ENCODE peak calls at places on chromosome 1, in five cellular contexts. One of them, this sample, is unnamed.

GRCh38 chr1:17235135-17235880 is 13.6 kb upstream of the PADI3 start:
- DNase-seq in H1: no peak
- DNase-seq in testis: no peak
- DNase-seq in CD4-positive, alpha-beta memory T cell: no peak
- DNase-seq in CD4-positive, CD25-positive, alpha-beta regulatory T cell: no peak
- DNase-seq in this sample: no peak

GRCh38 chr1:161487483-161487827 is 17.8 kb upstream of the FCGR2A start:
- DNase-seq in CD4-positive, CD25-positive, alpha-beta regulatory T cell: no peak
- DNase-seq in testis: peak; percentile 30
- DNase-seq in H1: no peak
- DNase-seq in CD4-positive, alpha-beta memory T cell: no peak
- DNase-seq in this sample: no peak

GRCh38 chr1:223844521-223844961 is 1.2 kb downstream of the TP53BP2 start:
- DNase-seq in CD4-positive, CD25-positive, alpha-beta regulatory T cell: peak; percentile 32
- DNase-seq in H1: no peak
- DNase-seq in CD4-positive, alpha-beta memory T cell: peak; percentile 78
- DNase-seq in testis: no peak
- DNase-seq in this sample: no peak

GRCh38 chr1:28326980-28327379 is 1.9 kb upstream of the MED18 start:
- DNase-seq in testis: no peak
- DNase-seq in H1: no peak
- DNase-seq in CD4-positive, CD25-positive, alpha-beta regulatory T cell: no peak
- DNase-seq in CD4-positive, alpha-beta memory T cell: no peak
- DNase-seq in this sample: no peak

GRCh38 chr1:109191377-109191776 is 22.3 kb upstream of the SARS1 start:
- DNase-seq in CD4-positive, CD25-positive, alpha-beta regulatory T cell: no peak
- DNase-seq in CD4-positive, alpha-beta memory T cell: no peak
- DNase-seq in H1: no peak
- DNase-seq in testis: no peak
- DNase-seq in this sample: no peak

GRCh38 chr1:1907098-1907736 is 7.8 kb upstream of the CALML6 start:
- DNase-seq in CD4-positive, alpha-beta memory T cell: no peak
- DNase-seq in testis: no peak
- DNase-seq in CD4-positive, CD25-positive, alpha-beta regulatory T cell: no peak
- DNase-seq in H1: no peak
- DNase-seq in this sample: no peak

GRCh38 chr1:147851149-147851548 is 51.4 kb upstream of the GJA8 start:
- DNase-seq in CD4-positive, alpha-beta memory T cell: no peak
- DNase-seq in H1: no peak
- DNase-seq in CD4-positive, CD25-positive, alpha-beta regulatory T cell: no peak
- DNase-seq in testis: no peak
- DNase-seq in this sample: no peak

GRCh38 chr1:4277598-4277997 is 376.8 kb upstream of the AJAP1 start:
- DNase-seq in testis: no peak
- DNase-seq in CD4-positive, alpha-beta memory T cell: no peak
- DNase-seq in CD4-positive, CD25-positive, alpha-beta regulatory T cell: no peak
- DNase-seq in H1: no peak
- DNase-seq in this sample: no peak

GRCh38 chr1:17516303-17517214 is 22.9 kb upstream of the ARHGEF10L start:
- DNase-seq in CD4-positive, alpha-beta memory T cell: no peak
- DNase-seq in H1: no peak
- DNase-seq in CD4-positive, CD25-positive, alpha-beta regulatory T cell: no peak
- DNase-seq in testis: no peak
- DNase-seq in this sample: no peak

GRCh38 chr1:246161626-246162025 is 345.5 kb downstream of the SMYD3 start:
- DNase-seq in CD4-positive, alpha-beta memory T cell: no peak
- DNase-seq in H1: no peak
- DNase-seq in testis: no peak
- DNase-seq in CD4-positive, CD25-positive, alpha-beta regulatory T cell: no peak
- DNase-seq in this sample: no peak

GRCh38 chr1:225928186-225929175 is 4.4 kb upstream of the PYCR2 start:
- DNase-seq in testis: no peak
- DNase-seq in H1: no peak
- DNase-seq in CD4-positive, CD25-positive, alpha-beta regulatory T cell: no peak
- DNase-seq in CD4-positive, alpha-beta memory T cell: no peak
- DNase-seq in this sample: no peak

GRCh38 chr1:107401704-107402103 is 260.9 kb downstream of the NTNG1 start:
- DNase-seq in CD4-positive, alpha-beta memory T cell: no peak
- DNase-seq in CD4-positive, CD25-positive, alpha-beta regulatory T cell: no peak
- DNase-seq in H1: no peak
- DNase-seq in testis: no peak
- DNase-seq in this sample: no peak

GRCh38 chr1:59401581-59401980 is 104.7 kb downstream of the FGGY start:
- DNase-seq in CD4-positive, CD25-positive, alpha-beta regulatory T cell: no peak
- DNase-seq in testis: no peak
- DNase-seq in CD4-positive, alpha-beta memory T cell: no peak
- DNase-seq in H1: no peak
- DNase-seq in this sample: no peak

GRCh38 chr1:119075614-119076013 is 64.8 kb downstream of the WARS2 start:
- DNase-seq in testis: no peak
- DNase-seq in H1: no peak
- DNase-seq in CD4-positive, alpha-beta memory T cell: no peak
- DNase-seq in CD4-positive, CD25-positive, alpha-beta regulatory T cell: no peak
- DNase-seq in this sample: no peak

GRCh38 chr1:221667504-221667903 is 74.4 kb downstream of the DUSP10 start:
- DNase-seq in CD4-positive, CD25-positive, alpha-beta regulatory T cell: no peak
- DNase-seq in H1: no peak
- DNase-seq in testis: no peak
- DNase-seq in CD4-positive, alpha-beta memory T cell: peak; percentile 33
- DNase-seq in this sample: no peak

GRCh38 chr1:77170687-77171086 is 48.5 kb downstream of the PIGK start:
- DNase-seq in CD4-positive, alpha-beta memory T cell: no peak
- DNase-seq in CD4-positive, CD25-positive, alpha-beta regulatory T cell: no peak
- DNase-seq in H1: no peak
- DNase-seq in testis: no peak
- DNase-seq in this sample: no peak

GRCh38 chr1:25999419-25999818 is 1.6 kb upstream of the PAFAH2 start:
- DNase-seq in CD4-positive, alpha-beta memory T cell: no peak
- DNase-seq in CD4-positive, CD25-positive, alpha-beta regulatory T cell: no peak
- DNase-seq in testis: no peak
- DNase-seq in H1: no peak
- DNase-seq in this sample: no peak

GRCh38 chr1:191963286-191963685 is 195.0 kb upstream of the RGS18 start:
- DNase-seq in CD4-positive, alpha-beta memory T cell: no peak
- DNase-seq in testis: no peak
- DNase-seq in CD4-positive, CD25-positive, alpha-beta regulatory T cell: no peak
- DNase-seq in H1: no peak
- DNase-seq in this sample: no peak

GRCh38 chr1:236122176-236122575 is 20.2 kb upstream of the GPR137B start:
- DNase-seq in CD4-positive, alpha-beta memory T cell: no peak
- DNase-seq in H1: no peak
- DNase-seq in CD4-positive, CD25-positive, alpha-beta regulatory T cell: no peak
- DNase-seq in testis: no peak
- DNase-seq in this sample: no peak

GRCh38 chr1:68379085-68379478 is 70.7 kb downstream of the RPE65 start:
- DNase-seq in CD4-positive, alpha-beta memory T cell: no peak
- DNase-seq in testis: no peak
- DNase-seq in H1: no peak
- DNase-seq in CD4-positive, CD25-positive, alpha-beta regulatory T cell: no peak
- DNase-seq in this sample: no peak
- H3K4me1 ChIP-seq in CD4-positive, alpha-beta memory T cell: no peaks in the 10 kb centered on the region
- H3K4me1 ChIP-seq in testis: no peaks in the 10 kb centered on the region
- H3K4me1 ChIP-seq in H1: no peaks in the 10 kb centered on the region
- H3K4me1 ChIP-seq in CD4-positive, CD25-positive, alpha-beta regulatory T cell: no peaks in the 10 kb centered on the region
- H3K4me1 ChIP-seq in this sample: peaks cover 17% of the 10 kb centered on the region

GRCh38 chr1:206916000-206916709 is 5.6 kb downstream of the FCMR start:
- DNase-seq in testis: no peak
- DNase-seq in CD4-positive, alpha-beta memory T cell: no peak
- DNase-seq in CD4-positive, CD25-positive, alpha-beta regulatory T cell: no peak
- DNase-seq in H1: no peak
- DNase-seq in this sample: no peak

GRCh38 chr1:206914138-206914537 is 7.6 kb downstream of the FCMR start:
- DNase-seq in testis: no peak
- DNase-seq in CD4-positive, CD25-positive, alpha-beta regulatory T cell: no peak
- DNase-seq in H1: no peak
- DNase-seq in CD4-positive, alpha-beta memory T cell: no peak
- DNase-seq in this sample: no peak

GRCh38 chr1:206915085-206915735 is 6.5 kb downstream of the FCMR start:
- DNase-seq in CD4-positive, CD25-positive, alpha-beta regulatory T cell: no peak
- DNase-seq in CD4-positive, alpha-beta memory T cell: no peak
- DNase-seq in testis: no peak
- DNase-seq in H1: no peak
- DNase-seq in this sample: no peak

GRCh38 chr1:206921772-206922265 is at the start of gene FCMR:
- DNase-seq in H1: no peak
- DNase-seq in CD4-positive, alpha-beta memory T cell: peak; percentile 77
- DNase-seq in testis: peak; percentile 28
- DNase-seq in CD4-positive, CD25-positive, alpha-beta regulatory T cell: peak; percentile 32
- DNase-seq in this sample: no peak

DNA sequence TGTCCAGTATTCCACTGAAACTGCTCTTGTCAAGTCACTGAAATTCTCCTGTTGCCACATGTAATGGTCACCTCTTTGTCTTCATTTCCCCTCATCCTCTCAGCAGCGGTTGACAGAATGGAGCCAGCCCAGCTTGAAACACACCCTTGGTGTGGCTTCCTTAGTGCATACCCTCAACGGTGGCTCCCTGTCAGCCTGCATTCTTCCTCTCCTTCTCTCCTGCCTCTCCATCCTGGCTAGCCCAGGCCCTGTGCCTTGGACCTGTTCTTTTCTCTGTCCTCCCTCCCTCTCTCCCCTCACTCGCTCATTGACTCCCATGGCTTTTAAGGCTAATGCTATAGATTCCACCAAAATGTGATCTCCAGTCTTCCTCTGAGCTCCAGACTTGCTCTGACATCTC is 3.7 kb downstream of the FCMR start:
- DNase-seq in testis: no peak
- DNase-seq in H1: no peak
- DNase-seq in CD4-positive, CD25-positive, alpha-beta regulatory T cell: no peak
- DNase-seq in CD4-positive, alpha-beta memory T cell: no peak
- DNase-seq in this sample: no peak
- H3K4me1 ChIP-seq in testis: no peaks in the 10 kb centered on the region
- H3K4me1 ChIP-seq in H1: no peaks in the 10 kb centered on the region
- H3K4me1 ChIP-seq in CD4-positive, CD25-positive, alpha-beta regulatory T cell: peaks cover 76% of the 10 kb centered on the region
- H3K4me1 ChIP-seq in CD4-positive, alpha-beta memory T cell: peaks cover 78% of the 10 kb centered on the region
- H3K4me1 ChIP-seq in this sample: no peaks in the 10 kb centered on the region

GRCh38 chr1:46179138-46180081 is 3.1 kb upstream of the P3R3URF start:
- DNase-seq in H1: peak; percentile 44
- DNase-seq in CD4-positive, alpha-beta memory T cell: peak; percentile 55
- DNase-seq in testis: peak; percentile 91
- DNase-seq in CD4-positive, CD25-positive, alpha-beta regulatory T cell: peak; percentile 51
- DNase-seq in this sample: peak; percentile 86

GRCh38 chr1:46183119-46183842 is 7.0 kb upstream of the P3R3URF start:
- DNase-seq in CD4-positive, CD25-positive, alpha-beta regulatory T cell: no peak
- DNase-seq in CD4-positive, alpha-beta memory T cell: no peak
- DNase-seq in H1: no peak
- DNase-seq in testis: peak; percentile 51
- DNase-seq in this sample: peak; percentile 90

GRCh38 chr1:46180082-46180616 is 3.9 kb upstream of the P3R3URF start:
- DNase-seq in CD4-positive, CD25-positive, alpha-beta regulatory T cell: no peak
- DNase-seq in H1: peak; percentile 66
- DNase-seq in CD4-positive, alpha-beta memory T cell: no peak
- DNase-seq in testis: no peak
- DNase-seq in this sample: no peak

GRCh38 chr1:46183926-46184557 is 7.8 kb upstream of the P3R3URF start:
- DNase-seq in CD4-positive, CD25-positive, alpha-beta regulatory T cell: no peak
- DNase-seq in H1: no peak
- DNase-seq in testis: no peak
- DNase-seq in CD4-positive, alpha-beta memory T cell: no peak
- DNase-seq in this sample: no peak

DNA sequence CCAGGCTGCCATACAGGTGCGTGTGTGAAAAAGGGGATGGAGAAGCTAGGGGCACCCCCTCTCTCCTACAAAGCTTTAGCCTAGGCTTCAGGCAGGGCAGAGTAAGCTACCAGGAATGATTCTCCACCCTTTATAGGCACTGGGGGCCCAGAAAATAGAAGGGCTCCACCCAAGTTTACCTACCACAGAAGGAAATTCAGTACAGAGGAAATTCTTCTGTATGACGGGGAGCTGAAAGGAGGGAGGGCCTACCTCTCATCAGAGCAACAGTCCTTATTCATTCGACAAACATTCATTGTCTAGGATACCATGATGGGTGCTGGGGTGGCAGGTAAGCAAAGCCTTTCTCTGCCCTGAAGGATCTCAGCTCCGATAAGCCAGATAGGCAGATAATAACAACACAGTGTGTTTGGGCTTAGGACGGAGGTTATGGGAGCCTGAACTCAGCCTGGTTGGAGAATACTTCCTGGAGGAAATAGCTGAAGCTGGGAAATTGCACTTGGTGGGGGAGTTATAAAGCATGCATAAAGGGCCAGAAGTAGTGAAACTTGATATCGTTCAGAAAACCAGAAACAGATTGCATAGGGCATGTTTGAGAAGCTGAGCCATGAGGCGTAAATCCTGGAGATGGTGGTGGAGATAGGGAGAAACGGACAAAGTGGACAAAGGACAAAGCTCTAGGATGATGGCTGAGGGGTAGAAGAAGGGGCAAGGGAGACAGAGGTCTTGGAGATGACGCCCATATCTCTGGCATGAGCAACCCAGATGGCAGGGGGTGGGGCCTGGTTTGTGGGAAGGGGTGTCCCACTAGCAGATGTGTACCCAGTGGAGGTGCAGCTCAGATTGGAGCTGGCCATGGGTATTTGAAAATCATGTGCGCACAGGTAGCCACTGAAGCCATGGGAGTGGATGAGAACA is 5.3 kb upstream of the P3R3URF start:
- DNase-seq in testis: no peak
- DNase-seq in CD4-positive, CD25-positive, alpha-beta regulatory T cell: no peak
- DNase-seq in CD4-positive, alpha-beta memory T cell: no peak
- DNase-seq in H1: no peak
- DNase-seq in this sample: no peak
- H3K4me1 ChIP-seq in testis: peaks cover 15% of the 10 kb centered on the region
- H3K4me1 ChIP-seq in CD4-positive, CD25-positive, alpha-beta regulatory T cell: peaks cover 9% of the 10 kb centered on the region
- H3K4me1 ChIP-seq in CD4-positive, alpha-beta memory T cell: peaks cover 6% of the 10 kb centered on the region
- H3K4me1 ChIP-seq in H1: peaks cover 9% of the 10 kb centered on the region
- H3K4me1 ChIP-seq in this sample: peaks cover 23% of the 10 kb centered on the region

GRCh38 chr1:154955039-154955717 is 721 bp downstream of the PBXIP1 start:
- DNase-seq in CD4-positive, alpha-beta memory T cell: peak; percentile 100
- DNase-seq in H1: no peak
- DNase-seq in testis: peak; percentile 70
- DNase-seq in CD4-positive, CD25-positive, alpha-beta regulatory T cell: peak; percentile 95
- DNase-seq in this sample: no peak

GRCh38 chr1:154958681-154959447 is 2.7 kb downstream of the PYGO2 start:
- DNase-seq in CD4-positive, alpha-beta memory T cell: peak; percentile 32
- DNase-seq in CD4-positive, CD25-positive, alpha-beta regulatory T cell: no peak
- DNase-seq in testis: no peak
- DNase-seq in H1: no peak
- DNase-seq in this sample: no peak

GRCh38 chr1:154956557-154956956 is 658 bp upstream of the PBXIP1 start:
- DNase-seq in CD4-positive, CD25-positive, alpha-beta regulatory T cell: no peak
- DNase-seq in testis: peak; percentile 64
- DNase-seq in CD4-positive, alpha-beta memory T cell: peak; percentile 47
- DNase-seq in H1: no peak
- DNase-seq in this sample: no peak

GRCh38 chr1:154955718-154956513 is at the start of gene PBXIP1:
- DNase-seq in testis: peak; percentile 91
- DNase-seq in H1: no peak
- DNase-seq in CD4-positive, alpha-beta memory T cell: peak; percentile 92
- DNase-seq in CD4-positive, CD25-positive, alpha-beta regulatory T cell: peak; percentile 80
- DNase-seq in this sample: peak; percentile 92

DNA sequence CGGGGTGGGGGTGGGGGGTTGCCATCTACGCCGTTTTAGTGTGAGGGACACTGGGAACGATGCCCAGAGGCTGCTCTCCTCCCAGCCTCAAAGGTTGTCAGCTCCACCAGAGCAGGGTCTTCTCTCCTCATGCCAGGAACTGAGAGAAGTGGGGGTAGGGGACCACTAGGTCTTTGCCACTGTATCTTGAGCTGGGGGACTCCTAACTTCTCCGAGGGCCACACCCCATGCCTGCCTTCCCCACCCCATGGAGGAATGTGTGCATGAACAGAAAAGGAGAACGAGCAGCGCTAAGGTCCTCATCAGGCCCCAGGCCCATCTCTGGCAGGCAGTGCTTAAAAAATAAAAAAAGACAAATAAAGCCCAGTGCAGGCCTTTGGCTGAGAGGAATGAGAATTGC is 1.4 kb upstream of the PBXIP1 start:
- DNase-seq in testis: no peak
- DNase-seq in CD4-positive, CD25-positive, alpha-beta regulatory T cell: no peak
- DNase-seq in CD4-positive, alpha-beta memory T cell: no peak
- DNase-seq in H1: no peak
- DNase-seq in this sample: no peak
- H3K4me1 ChIP-seq in testis: peaks cover 51% of the 10 kb centered on the region
- H3K4me1 ChIP-seq in CD4-positive, CD25-positive, alpha-beta regulatory T cell: peaks cover 76% of the 10 kb centered on the region
- H3K4me1 ChIP-seq in CD4-positive, alpha-beta memory T cell: peaks cover 65% of the 10 kb centered on the region
- H3K4me1 ChIP-seq in H1: peaks cover 28% of the 10 kb centered on the region
- H3K4me1 ChIP-seq in this sample: peaks cover 27% of the 10 kb centered on the region